ENCODE peak calls at places on chromosomes 3 and 15, in ten cellular contexts. Y is HS-5, V is posterior cingulate gyrus, W is RCC 7860, T is LoVo, K is NCI-H748 treated with DMSO at 0.1 percent for 48 hours, Z is nucleus accumbens, H is MG63, L is ACHN, R is mammary epithelial cell. A is an unnamed sample.

GRCh38 chr3:194126790-194127189 is 9.2 kb upstream of the HES1 start:
- DNase-seq in H (no peak), V (no peak), T (no peak), L (no peak), R (no peak), W (no peak), Y (no peak), K (no peak), Z (no peak), A (no peak)

GRCh38 chr3:182618981-182619591 is 174.2 kb upstream of the ATP11B start:
- DNase-seq in K (no peak), Z (no peak), V (no peak), W (no peak), T (peak; percentile 19), H (no peak), Y (no peak), R (peak; percentile 97), L (no peak), A (peak; percentile 75)

GRCh38 chr3:38579146-38579545 is 70.3 kb downstream of the SCN5A start:
- DNase-seq in Z (no peak), T (no peak), H (peak; percentile 9), Y (no peak), K (no peak), V (no peak), W (no peak), L (no peak), R (peak; percentile 6), A (peak; percentile 2)

GRCh38 chr15:53962646-53963561 is 15.3 kb upstream of the UNC13C start:
- DNase-seq in Y (no peak), H (no peak), V (peak; percentile 25), K (peak; percentile 10), L (peak; percentile 21), W (peak; percentile 6), Z (no peak), R (no peak), T (peak; percentile 29), A (peak; percentile 30)

GRCh38 chr15:60819860-60820259 is 340.9 kb upstream of the ICE2 start:
- DNase-seq in R (peak; percentile 8), Z (no peak), L (no peak), T (no peak), V (no peak), W (no peak), K (no peak), H (no peak), Y (no peak), A (no peak)

GRCh38 chr3:160667452-160667851 is 9.5 kb upstream of the ARL14 start:
- DNase-seq in W (peak; percentile 80), R (peak; percentile 89), H (peak; percentile 43), K (no peak), T (peak; percentile 90), L (peak; percentile 19), V (no peak), Y (peak; percentile 88), Z (no peak), A (peak; percentile 94)

GRCh38 chr15:74787251-74788041 is 5.6 kb downstream of the CSK start:
- DNase-seq in T (no peak), L (peak; percentile 58), K (no peak), V (peak; percentile 56), H (peak; percentile 69), Y (no peak), W (peak; percentile 73), Z (peak; percentile 47), R (peak; percentile 55), A (peak; percentile 43)

GRCh38 chr3:98027084-98027445 is 8.1 kb downstream of the GABRR3 start:
- DNase-seq in V (no peak), L (no peak), W (no peak), K (no peak), H (no peak), Y (no peak), T (no peak), R (no peak), Z (no peak), A (no peak)

GRCh38 chr3:8519156-8519555 is 17.5 kb downstream of the LMCD1 start:
- DNase-seq in Z (no peak), R (peak; percentile 33), T (no peak), K (no peak), H (no peak), V (no peak), Y (no peak), W (no peak), L (no peak), A (no peak)

GRCh38 chr3:189233225-189233858 is 61.6 kb downstream of the TPRG1 start:
- DNase-seq in T (peak; percentile 65), H (peak; percentile 64), R (peak; percentile 58), Z (peak; percentile 2), K (peak; percentile 28), W (peak; percentile 15), L (peak; percentile 42), V (peak; percentile 56), Y (peak; percentile 47), A (peak; percentile 66)

GRCh38 chr3:71006810-71007785 is 576.4 kb downstream of the FOXP1 start:
- DNase-seq in Z (no peak), L (peak; percentile 44), W (peak; percentile 17), H (no peak), K (peak; percentile 24), T (peak; percentile 57), Y (no peak), V (no peak), R (peak; percentile 93), A (peak; percentile 43)

GRCh38 chr3:44179251-44179650 is 62.4 kb upstream of the TOPAZ1 start:
- DNase-seq in R (no peak), L (no peak), W (no peak), K (no peak), H (no peak), T (no peak), Y (no peak), Z (no peak), V (no peak), A (no peak)

GRCh38 chr3:23202203-23202920 is 765 bp upstream of the UBE2E2 start:
- DNase-seq in W (no peak), Z (no peak), Y (no peak), V (no peak), T (no peak), R (peak; percentile 27), K (no peak), H (peak; percentile 1), L (no peak), A (peak; percentile 15)

GRCh38 chr15:57196865-57197264 is 179.4 kb upstream of the CGNL1 start:
- DNase-seq in L (no peak), R (peak; percentile 12), H (no peak), K (no peak), T (no peak), Z (no peak), Y (no peak), V (no peak), W (no peak), A (no peak)

GRCh38 chr3:55164876-55165275 is 237.0 kb upstream of the LRTM1 start:
- DNase-seq in H (no peak), V (no peak), T (no peak), R (no peak), W (no peak), Y (no peak), Z (no peak), K (no peak), L (no peak), A (no peak)

GRCh38 chr15:78394981-78395619 is 42.9 kb upstream of the IREB2 start:
- DNase-seq in R (no peak), W (no peak), Z (no peak), T (no peak), V (no peak), L (no peak), K (no peak), Y (no peak), H (no peak), A (no peak)

GRCh38 chr3:28726840-28727239 is 378.2 kb upstream of the AZI2 start:
- DNase-seq in H (peak; percentile 49), Y (no peak), L (peak; percentile 55), R (peak; percentile 31), V (peak; percentile 10), K (peak; percentile 5), Z (no peak), W (peak; percentile 19), T (peak; percentile 35), A (peak; percentile 50)

GRCh38 chr3:196504556-196504955 is 988 bp upstream of the RNF168 start:
- DNase-seq in V (no peak), Y (no peak), T (no peak), W (no peak), Z (no peak), L (no peak), R (no peak), K (no peak), H (no peak), A (no peak)

GRCh38 chr3:51539291-51539891 is 872 bp downstream of the RAD54L2 start:
- DNase-seq in Y (no peak), L (peak; percentile 39), K (no peak), W (peak; percentile 54), H (peak; percentile 52), V (peak; percentile 10), R (peak; percentile 70), Z (peak; percentile 8), T (peak; percentile 19), A (peak; percentile 68)

GRCh38 chr15:28920781-28921331 is 35.1 kb downstream of the APBA2 start:
- DNase-seq in V (peak; percentile 6), Z (no peak), T (no peak), Y (no peak), H (no peak), L (no peak), R (no peak), W (no peak), K (no peak), A (no peak)

GRCh38 chr15:85832389-85832788 is 37.7 kb upstream of the KLHL25 start:
- DNase-seq in L (no peak), R (no peak), H (no peak), Z (no peak), V (no peak), Y (no peak), T (no peak), K (no peak), W (no peak), A (no peak)

GRCh38 chr15:52112203-52112750 is 298 bp downstream of the BCL2L10 start:
- DNase-seq in L (no peak), H (no peak), R (no peak), K (no peak), W (no peak), Y (no peak), V (peak; percentile 19), T (no peak), Z (no peak), A (peak; percentile 43)

GRCh38 chr15:71806452-71806931 is 3.9 kb upstream of the NR2E3 start:
- DNase-seq in K (no peak), T (no peak), R (peak; percentile 25), H (peak; percentile 59), Z (no peak), V (no peak), L (peak; percentile 40), Y (peak; percentile 11), W (peak; percentile 78), A (peak; percentile 61)

GRCh38 chr15:31280831-31281216 is 45.8 kb upstream of the KLF13 start:
- DNase-seq in L (no peak), R (no peak), T (no peak), H (no peak), K (no peak), Z (no peak), Y (no peak), W (no peak), V (no peak), A (no peak)

GRCh38 chr15:69324565-69324964 is 25.9 kb downstream of the PAQR5 start:
- DNase-seq in R (no peak), Z (no peak), K (no peak), Y (no peak), T (no peak), V (no peak), H (no peak), W (no peak), L (no peak), A (no peak)

GRCh38 chr3:30720586-30721313 is 114.3 kb downstream of the TGFBR2 start:
- DNase-seq in T (peak; percentile 90), L (peak; percentile 86), V (no peak), Y (peak; percentile 58), W (peak; percentile 66), Z (no peak), K (no peak), H (peak; percentile 15), R (peak; percentile 82), A (peak; percentile 94)

GRCh38 chr3:71301001-71301400 is 282.5 kb downstream of the FOXP1 start:
- DNase-seq in Y (no peak), T (no peak), Z (no peak), V (no peak), K (no peak), H (no peak), L (no peak), W (no peak), R (no peak), A (no peak)

GRCh38 chr15:25618161-25618560 is 179.3 kb upstream of the UBE3A start:
- DNase-seq in W (no peak), L (no peak), H (no peak), Z (no peak), V (no peak), Y (no peak), R (no peak), T (no peak), K (no peak), A (no peak)